ENCODE peak calls at places on chromosomes 4 and X, in six cellular contexts. Y is prostate gland, U is K562, V is lower lobe of right lung, J is fibroblast of pulmonary artery, A is A549. Q is an unnamed sample.

GRCh38 chr4:185115827-185116232 is 27.2 kb upstream of the SLC25A4 start:
- DNase-seq in Y (peak; percentile 36), A (peak; percentile 11), V (no peak), J (peak; percentile 99), U (peak; percentile 93), Q (peak; percentile 99)

GRCh38 chr4:175369087-175369486 is 443.0 kb downstream of the GPM6A start:
- DNase-seq in V (no peak), J (peak; percentile 6), Y (no peak), U (no peak), A (no peak), Q (no peak)

GRCh38 chrX:43882294-43882681 is at the start of gene MAOB:
- DNase-seq in J (no peak), Y (no peak), A (no peak), V (peak; percentile 46), U (peak; percentile 65), Q (no peak)

GRCh38 chr4:124111922-124112321 is 600.6 kb downstream of the ANKRD50 start:
- DNase-seq in U (peak; percentile 8), J (peak; percentile 97), A (peak; percentile 53), V (no peak), Y (peak; percentile 23), Q (peak; percentile 95)

GRCh38 chr4:1711906-1712215 is 258 bp downstream of the SLBP start:
- DNase-seq in A (no peak), V (no peak), Y (peak; percentile 39), U (no peak), J (peak; percentile 37), Q (no peak)

GRCh38 chr4:93182722-93183121 is 645.8 kb upstream of the ATOH1 start:
- DNase-seq in U (no peak), V (no peak), A (no peak), J (no peak), Y (peak; percentile 74), Q (no peak)

GRCh38 chrX:16786791-16787735 is 797 bp downstream of the TXLNG start:
- DNase-seq in V (peak; percentile 47), Y (no peak), U (peak; percentile 62), A (no peak), J (peak; percentile 3), Q (no peak)

GRCh38 chr4:165994706-165995105 is 121.7 kb downstream of the TLL1 start:
- DNase-seq in A (no peak), J (no peak), Y (no peak), V (no peak), U (no peak), Q (peak; percentile 24)

GRCh38 chr4:84496356-84497219 is 2.5 kb downstream of the NKX6-1 start:
- DNase-seq in J (peak; percentile 23), V (no peak), U (no peak), Y (no peak), A (no peak), Q (peak; percentile 12)

GRCh38 chr4:84497835-84498202 is 1.3 kb downstream of the NKX6-1 start:
- DNase-seq in V (no peak), J (no peak), Y (no peak), U (no peak), A (no peak), Q (no peak)

GRCh38 chr4:84495448-84496221 is 3.5 kb downstream of the NKX6-1 start:
- DNase-seq in V (no peak), A (no peak), J (no peak), Y (no peak), U (no peak), Q (no peak)

GRCh38 chr4:84498203-84499026 is 677 bp downstream of the NKX6-1 start:
- DNase-seq in U (no peak), J (peak; percentile 26), V (no peak), A (peak; percentile 12), Y (no peak), Q (peak; percentile 27)

GRCh38 chr4:84497220-84497834 is 1.8 kb downstream of the NKX6-1 start:
- DNase-seq in U (no peak), J (no peak), Y (no peak), A (no peak), V (no peak), Q (no peak)
- TF ChIP-seq CTCF in U (no peak), J (no peak), Y (no peak), A (no peak), V (no peak), Q (no peak)

GRCh38 chr4:72538006-72538405 is 31.0 kb downstream of the ADAMTS3 start:
- DNase-seq in J (no peak), V (no peak), A (no peak), U (no peak), Y (no peak), Q (no peak)
- H3K4me3 ChIP-seq in J (no peak overlapping the region), V (no peak overlapping the region), A (no peak overlapping the region), U (no peak overlapping the region), Y (no peak overlapping the region), Q (no peak overlapping the region)

DNA sequence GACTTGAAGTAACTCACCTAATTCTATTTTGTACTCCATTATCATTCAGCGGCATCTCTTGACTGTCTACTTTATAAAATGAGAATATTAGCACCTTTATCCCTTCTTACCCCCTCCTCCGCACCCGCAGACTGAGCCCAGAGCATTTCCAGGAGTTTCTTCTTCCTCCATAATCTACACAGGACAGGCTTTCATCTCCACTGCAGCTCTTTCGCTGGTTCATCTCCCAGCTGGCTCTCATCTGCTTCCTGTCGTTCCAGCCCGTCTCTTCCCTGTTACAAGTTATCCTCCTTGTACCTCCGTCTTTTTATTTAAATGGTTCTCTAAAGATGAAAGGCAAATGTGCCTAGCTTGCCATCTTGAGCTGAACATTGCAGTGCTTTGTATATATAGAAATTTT is 39.8 kb downstream of the GALNT7 start:
- DNase-seq in Y (no peak), V (no peak), J (no peak), A (no peak), U (peak; percentile 62), Q (no peak)
- TF ChIP-seq CTCF in Y (no peak), V (no peak), J (no peak), A (no peak), U (no peak), Q (no peak)

DNA sequence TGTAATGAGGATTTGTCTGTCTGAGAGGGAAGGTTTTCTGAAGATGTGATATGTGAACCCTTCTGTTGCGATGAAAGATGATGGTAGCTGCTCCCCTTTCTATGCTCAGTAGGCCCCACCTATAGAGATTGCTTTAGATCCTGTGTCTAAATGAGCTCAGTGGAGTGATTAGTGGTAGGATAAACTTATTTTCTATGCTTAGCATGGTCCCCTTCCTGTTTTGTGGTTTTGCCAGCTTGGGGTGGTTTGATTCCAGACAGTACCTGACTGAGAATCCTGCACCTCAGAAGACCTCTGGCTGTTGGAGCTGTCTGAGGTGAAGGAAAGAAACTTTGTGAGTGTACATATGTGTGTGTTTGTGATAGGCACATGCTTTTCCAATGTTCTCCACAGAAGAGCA is 17.7 kb downstream of the MSN start:
- DNase-seq in Y (no peak), U (no peak), A (no peak), J (no peak), V (no peak), Q (no peak)
- H3K4me3 ChIP-seq in Y (no peak overlapping the region), U (no peak overlapping the region), A (no peak overlapping the region), J (no peak overlapping the region), V (no peak overlapping the region), Q (no peak overlapping the region)

DNA sequence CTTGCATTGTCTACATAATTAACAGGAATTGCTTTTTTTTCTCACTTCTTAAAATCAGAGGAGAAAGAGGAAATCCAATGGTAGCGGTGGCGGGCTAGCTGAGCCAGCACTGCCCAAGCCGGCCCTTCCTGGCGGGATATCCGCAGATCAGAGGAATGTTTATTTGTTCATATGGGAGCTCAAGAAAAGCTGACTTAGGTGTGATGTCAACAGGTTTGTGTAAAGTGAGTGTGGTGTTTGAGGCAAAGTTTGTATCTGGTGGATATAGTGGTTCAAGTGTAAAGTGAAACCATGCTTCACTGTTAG is 466 bp upstream of the SLC39A8 start:
- DNase-seq in Y (peak; percentile 6), V (no peak), J (peak; percentile 7), U (no peak), A (no peak), Q (no peak)
- TF ChIP-seq CTCF in Y (peak; percentile 1), V (no peak), J (no peak), U (no peak), A (no peak), Q (no peak)

GRCh38 chr4:83013931-83014330 is 3.3 kb upstream of the LIN54 start:
- DNase-seq in A (no peak), V (no peak), Y (no peak), J (no peak), U (no peak), Q (no peak)
- H3K4me3 ChIP-seq in A (peak overlapping the region; percentile 80), V (peak overlapping the region; percentile 90), Y (no peak overlapping the region), J (peak overlapping the region; percentile 78), U (peak overlapping the region; percentile 87), Q (no peak overlapping the region)

DNA sequence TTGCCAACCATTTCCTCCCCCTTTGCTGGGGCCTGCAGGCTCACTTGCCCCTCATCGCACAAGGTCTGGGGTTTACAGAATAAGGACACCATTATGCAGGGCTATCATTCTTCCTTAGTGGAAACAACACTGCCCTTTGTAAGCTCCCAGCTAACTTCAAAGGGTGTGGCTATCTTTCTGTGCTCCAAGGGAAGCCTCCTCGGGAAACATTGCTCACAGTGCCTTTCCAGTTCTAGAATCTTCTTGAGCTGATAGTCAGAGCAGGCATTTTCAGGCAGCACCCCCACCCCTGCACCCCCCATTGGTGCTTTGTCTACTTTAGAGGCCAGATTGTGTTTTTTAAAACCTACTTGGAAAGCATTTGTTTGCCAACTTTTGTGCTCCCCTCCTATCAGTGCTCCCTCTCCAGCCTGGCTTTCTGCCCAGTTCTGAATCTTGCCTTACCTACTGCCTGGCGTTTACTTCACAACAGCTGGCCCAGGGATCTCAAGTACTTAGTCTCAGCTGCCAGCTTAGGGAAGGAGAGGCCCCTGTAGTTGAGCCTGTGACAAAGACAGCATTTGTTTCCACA is 53.5 kb downstream of the PLAC1 start:
- DNase-seq in J (peak; percentile 69), V (peak; percentile 45), Y (no peak), A (peak; percentile 54), U (no peak), Q (peak; percentile 39)
- TF ChIP-seq CTCF in J (no peak), V (no peak), Y (no peak), A (no peak), U (no peak), Q (no peak)

Q was measured in cardiac fibroblast.